ENCODE peak calls at places on chromosomes 16 and 17, in six cellular contexts. One of them, this sample, is unnamed.

GRCh38 chr17:3896108-3897099 is 3.6 kb upstream of the CAMKK1 start:
- DNase-seq in coronary artery: no peak
- DNase-seq in cardiac fibroblast: no peak
- DNase-seq in nephron progenitor cell: no peak
- DNase-seq in GM10248: no peak
- DNase-seq in NB4: no peak
- DNase-seq in this sample: no peak

GRCh38 chr16:69443809-69444611 is 19.6 kb downstream of the CYB5B start:
- DNase-seq in cardiac fibroblast: peak; percentile 55
- DNase-seq in NB4: no peak
- DNase-seq in nephron progenitor cell: no peak
- DNase-seq in GM10248: no peak
- DNase-seq in coronary artery: no peak
- DNase-seq in this sample: no peak

GRCh38 chr17:45155483-45155882 is 6.2 kb upstream of the HEXIM2 start:
- DNase-seq in nephron progenitor cell: no peak
- DNase-seq in coronary artery: no peak
- DNase-seq in GM10248: no peak
- DNase-seq in cardiac fibroblast: no peak
- DNase-seq in NB4: peak; percentile 26
- DNase-seq in this sample: no peak

GRCh38 chr16:57894390-57895080 is 76.4 kb downstream of the CNGB1 start:
- DNase-seq in coronary artery: no peak
- DNase-seq in nephron progenitor cell: no peak
- DNase-seq in cardiac fibroblast: no peak
- DNase-seq in GM10248: no peak
- DNase-seq in NB4: no peak
- DNase-seq in this sample: no peak

GRCh38 chr16:56425439-56425832 is at the start of gene AMFR:
- DNase-seq in NB4: peak; percentile 89
- DNase-seq in nephron progenitor cell: peak; percentile 77
- DNase-seq in GM10248: peak; percentile 93
- DNase-seq in coronary artery: peak; percentile 78
- DNase-seq in cardiac fibroblast: peak; percentile 89
- DNase-seq in this sample: peak; percentile 82

GRCh38 chr16:17780181-17780580 is 309.4 kb upstream of the XYLT1 start:
- DNase-seq in nephron progenitor cell: no peak
- DNase-seq in cardiac fibroblast: no peak
- DNase-seq in NB4: no peak
- DNase-seq in GM10248: no peak
- DNase-seq in coronary artery: no peak
- DNase-seq in this sample: no peak

GRCh38 chr16:51268237-51268636 is 117.2 kb upstream of the SALL1 start:
- DNase-seq in nephron progenitor cell: no peak
- DNase-seq in cardiac fibroblast: no peak
- DNase-seq in coronary artery: peak; percentile 35
- DNase-seq in NB4: no peak
- DNase-seq in GM10248: no peak
- DNase-seq in this sample: no peak

GRCh38 chr17:38608648-38609047 is 2.9 kb upstream of the SRCIN1 start:
- DNase-seq in cardiac fibroblast: no peak
- DNase-seq in coronary artery: no peak
- DNase-seq in nephron progenitor cell: no peak
- DNase-seq in GM10248: no peak
- DNase-seq in NB4: no peak
- DNase-seq in this sample: no peak

DNA sequence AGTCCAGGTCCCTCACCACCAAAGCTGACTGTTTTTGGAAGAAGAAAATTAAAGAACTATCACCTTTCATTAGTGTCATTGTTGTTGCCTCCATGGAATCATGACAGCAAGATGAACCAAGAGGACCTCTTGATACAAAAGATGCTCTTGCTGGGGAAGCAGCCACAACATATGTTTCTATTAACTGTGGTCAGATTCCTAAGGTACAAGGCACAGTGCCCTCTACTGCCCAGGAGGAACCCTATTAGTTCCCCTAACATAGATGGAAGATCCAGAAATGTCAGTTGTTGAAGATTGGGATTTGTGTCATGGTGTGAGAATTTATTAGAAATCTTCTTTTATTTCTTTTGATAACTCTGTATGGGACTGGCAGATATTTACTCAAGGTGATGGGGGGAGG is 188.2 kb upstream of the ANKFN1 start:
- DNase-seq in cardiac fibroblast: no peak
- DNase-seq in NB4: peak; percentile 8
- DNase-seq in nephron progenitor cell: no peak
- DNase-seq in GM10248: no peak
- DNase-seq in coronary artery: no peak
- DNase-seq in this sample: no peak
- TF ChIP-seq CTCF in cardiac fibroblast: no peak
- TF ChIP-seq CTCF in NB4: peak; percentile 11
- TF ChIP-seq CTCF in nephron progenitor cell: no peak
- TF ChIP-seq CTCF in GM10248: no peak
- TF ChIP-seq CTCF in coronary artery: no peak
- TF ChIP-seq CTCF in this sample: no peak

GRCh38 chr17:8095361-8095760 is 7.8 kb upstream of the ALOX12B start:
- DNase-seq in GM10248: no peak
- DNase-seq in NB4: no peak
- DNase-seq in cardiac fibroblast: no peak
- DNase-seq in coronary artery: no peak
- DNase-seq in nephron progenitor cell: no peak
- DNase-seq in this sample: no peak
- TF ChIP-seq CTCF in GM10248: no peak
- TF ChIP-seq CTCF in NB4: no peak
- TF ChIP-seq CTCF in cardiac fibroblast: no peak
- TF ChIP-seq CTCF in coronary artery: no peak
- TF ChIP-seq CTCF in nephron progenitor cell: no peak
- TF ChIP-seq CTCF in this sample: no peak

GRCh38 chr17:41849251-41849990 is 11.8 kb downstream of the KLHL10 start:
- DNase-seq in cardiac fibroblast: no peak
- DNase-seq in GM10248: no peak
- DNase-seq in NB4: no peak
- DNase-seq in coronary artery: no peak
- DNase-seq in nephron progenitor cell: no peak
- DNase-seq in this sample: no peak
- TF ChIP-seq CTCF in cardiac fibroblast: no peak
- TF ChIP-seq CTCF in GM10248: no peak
- TF ChIP-seq CTCF in NB4: no peak
- TF ChIP-seq CTCF in coronary artery: no peak
- TF ChIP-seq CTCF in nephron progenitor cell: no peak
- TF ChIP-seq CTCF in this sample: no peak

GRCh38 chr16:75088226-75088625 is 28.4 kb downstream of the LDHD start:
- DNase-seq in GM10248: no peak
- DNase-seq in cardiac fibroblast: peak; percentile 32
- DNase-seq in NB4: no peak
- DNase-seq in coronary artery: no peak
- DNase-seq in nephron progenitor cell: no peak
- DNase-seq in this sample: no peak

GRCh38 chr16:75085556-75085955 is 31.0 kb downstream of the LDHD start:
- DNase-seq in cardiac fibroblast: no peak
- DNase-seq in nephron progenitor cell: no peak
- DNase-seq in NB4: no peak
- DNase-seq in GM10248: no peak
- DNase-seq in coronary artery: no peak
- DNase-seq in this sample: no peak

GRCh38 chr16:75088934-75089333 is 27.6 kb downstream of the LDHD start:
- DNase-seq in GM10248: no peak
- DNase-seq in coronary artery: no peak
- DNase-seq in nephron progenitor cell: no peak
- DNase-seq in cardiac fibroblast: no peak
- DNase-seq in NB4: no peak
- DNase-seq in this sample: no peak

GRCh38 chr16:75086281-75086680 is 30.3 kb downstream of the LDHD start:
- DNase-seq in cardiac fibroblast: no peak
- DNase-seq in GM10248: no peak
- DNase-seq in nephron progenitor cell: no peak
- DNase-seq in coronary artery: no peak
- DNase-seq in NB4: no peak
- DNase-seq in this sample: no peak

DNA sequence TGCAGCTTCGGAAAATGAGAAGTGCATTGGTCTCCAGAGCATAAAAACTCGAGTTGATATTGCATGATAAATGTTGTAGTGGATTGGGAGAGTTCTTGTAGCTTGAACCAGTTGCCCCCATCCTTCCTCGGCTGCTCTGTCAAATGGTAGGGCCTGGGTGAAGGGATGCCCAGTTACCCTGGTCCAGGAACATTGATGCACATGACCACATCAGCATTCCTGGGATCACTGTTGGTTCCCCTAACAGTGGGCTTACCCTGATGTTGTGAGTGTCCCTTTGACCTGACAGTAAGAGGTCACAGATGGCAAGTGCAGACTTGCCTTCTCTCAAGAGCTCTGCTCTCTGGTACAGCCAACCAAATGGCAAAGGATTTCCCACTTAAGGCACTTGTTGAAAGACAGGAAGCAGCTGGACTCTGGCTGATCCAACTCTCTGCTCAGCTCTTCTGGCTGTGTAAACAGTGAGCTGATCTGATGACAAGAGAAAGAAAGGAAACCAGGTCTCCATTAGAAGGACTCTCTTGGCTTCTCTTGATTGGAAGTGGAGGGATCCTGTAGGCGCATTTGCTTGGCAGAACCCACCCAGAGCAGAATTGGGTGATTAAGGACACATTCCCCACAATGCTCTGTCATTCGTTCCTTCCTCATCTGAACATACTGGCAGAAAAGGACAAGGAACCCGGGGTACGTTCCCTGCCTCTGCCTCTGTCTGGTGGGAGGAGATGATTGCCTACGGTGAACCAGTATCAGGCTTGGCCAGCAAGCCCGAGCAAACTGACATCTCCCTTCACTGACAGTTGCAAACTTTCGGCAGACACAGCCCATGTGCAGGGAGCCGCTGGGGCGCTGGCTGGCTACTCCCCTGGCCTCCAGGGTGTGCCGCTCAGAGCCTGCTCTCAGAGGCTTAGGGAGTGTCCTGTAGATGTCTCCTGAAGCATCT is 29.3 kb downstream of the LDHD start:
- DNase-seq in cardiac fibroblast: peak; percentile 90
- DNase-seq in coronary artery: no peak
- DNase-seq in NB4: peak; percentile 68
- DNase-seq in nephron progenitor cell: no peak
- DNase-seq in GM10248: no peak
- DNase-seq in this sample: no peak
- TF ChIP-seq CTCF in cardiac fibroblast: no peak
- TF ChIP-seq CTCF in coronary artery: no peak
- TF ChIP-seq CTCF in NB4: no peak
- TF ChIP-seq CTCF in nephron progenitor cell: no peak
- TF ChIP-seq CTCF in GM10248: no peak
- TF ChIP-seq CTCF in this sample: no peak

GRCh38 chr16:84505249-84506156 is 1.0 kb upstream of the MEAK7 start:
- DNase-seq in nephron progenitor cell: no peak
- DNase-seq in cardiac fibroblast: no peak
- DNase-seq in NB4: no peak
- DNase-seq in GM10248: no peak
- DNase-seq in coronary artery: no peak
- DNase-seq in this sample: no peak

GRCh38 chr16:84503751-84504395 is 586 bp downstream of the MEAK7 start:
- DNase-seq in nephron progenitor cell: no peak
- DNase-seq in GM10248: no peak
- DNase-seq in cardiac fibroblast: peak; percentile 6
- DNase-seq in coronary artery: no peak
- DNase-seq in NB4: peak; percentile 17
- DNase-seq in this sample: no peak

GRCh38 chr16:84502581-84502980 is 1.9 kb downstream of the MEAK7 start:
- DNase-seq in nephron progenitor cell: no peak
- DNase-seq in cardiac fibroblast: no peak
- DNase-seq in coronary artery: no peak
- DNase-seq in NB4: no peak
- DNase-seq in GM10248: no peak
- DNase-seq in this sample: no peak

GRCh38 chr16:84502075-84502474 is 2.4 kb downstream of the MEAK7 start:
- DNase-seq in coronary artery: no peak
- DNase-seq in nephron progenitor cell: no peak
- DNase-seq in cardiac fibroblast: no peak
- DNase-seq in NB4: peak; percentile 25
- DNase-seq in GM10248: no peak
- DNase-seq in this sample: no peak

DNA sequence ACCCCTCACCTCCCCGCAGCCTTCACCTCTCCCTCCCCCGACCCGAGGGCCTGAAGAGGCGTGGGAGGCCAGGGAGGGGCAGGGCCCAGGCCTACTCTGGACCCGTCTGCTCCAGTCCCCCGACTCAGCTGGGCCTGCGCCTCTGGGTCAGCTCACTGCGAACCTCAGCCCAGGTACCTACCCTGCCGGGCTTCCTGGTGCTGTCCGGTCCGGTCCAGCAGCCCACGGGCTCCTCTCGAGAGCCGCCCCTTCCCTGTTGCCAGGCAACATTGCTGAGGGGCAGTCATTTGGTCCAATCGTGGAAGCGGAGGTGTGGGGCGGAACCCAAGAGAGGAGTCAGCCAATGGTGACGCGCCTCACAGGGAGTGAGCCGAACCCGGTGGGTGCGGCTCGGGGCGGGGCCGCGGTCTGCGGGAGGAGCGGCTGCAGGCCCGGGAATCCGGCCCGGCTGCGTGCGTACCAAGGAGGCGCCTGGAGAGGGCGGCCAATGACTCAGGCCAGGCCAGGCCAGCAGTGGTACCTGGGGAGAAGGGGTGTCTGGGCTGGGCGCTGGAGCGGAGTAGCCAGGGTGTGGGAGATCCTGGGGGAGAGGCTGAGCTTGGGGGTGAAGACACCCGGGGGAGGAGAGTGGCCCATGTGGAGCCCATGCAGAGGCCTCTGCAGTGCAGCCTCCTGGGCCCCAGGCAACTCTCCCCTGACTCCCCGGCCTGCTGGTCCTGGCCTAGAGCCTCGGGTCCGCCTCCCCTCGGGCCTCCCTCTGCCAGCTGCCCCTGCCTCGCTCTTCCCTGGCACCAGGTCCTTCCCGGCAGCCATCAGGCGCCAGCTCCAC is at the start of gene MEAK7:
- DNase-seq in cardiac fibroblast: peak; percentile 99
- DNase-seq in GM10248: peak; percentile 99
- DNase-seq in coronary artery: peak; percentile 100
- DNase-seq in NB4: peak; percentile 98
- DNase-seq in nephron progenitor cell: peak; percentile 99
- DNase-seq in this sample: peak; percentile 97
- TF ChIP-seq CTCF in cardiac fibroblast: no peak
- TF ChIP-seq CTCF in GM10248: no peak
- TF ChIP-seq CTCF in coronary artery: no peak
- TF ChIP-seq CTCF in NB4: no peak
- TF ChIP-seq CTCF in nephron progenitor cell: no peak
- TF ChIP-seq CTCF in this sample: no peak

DNA sequence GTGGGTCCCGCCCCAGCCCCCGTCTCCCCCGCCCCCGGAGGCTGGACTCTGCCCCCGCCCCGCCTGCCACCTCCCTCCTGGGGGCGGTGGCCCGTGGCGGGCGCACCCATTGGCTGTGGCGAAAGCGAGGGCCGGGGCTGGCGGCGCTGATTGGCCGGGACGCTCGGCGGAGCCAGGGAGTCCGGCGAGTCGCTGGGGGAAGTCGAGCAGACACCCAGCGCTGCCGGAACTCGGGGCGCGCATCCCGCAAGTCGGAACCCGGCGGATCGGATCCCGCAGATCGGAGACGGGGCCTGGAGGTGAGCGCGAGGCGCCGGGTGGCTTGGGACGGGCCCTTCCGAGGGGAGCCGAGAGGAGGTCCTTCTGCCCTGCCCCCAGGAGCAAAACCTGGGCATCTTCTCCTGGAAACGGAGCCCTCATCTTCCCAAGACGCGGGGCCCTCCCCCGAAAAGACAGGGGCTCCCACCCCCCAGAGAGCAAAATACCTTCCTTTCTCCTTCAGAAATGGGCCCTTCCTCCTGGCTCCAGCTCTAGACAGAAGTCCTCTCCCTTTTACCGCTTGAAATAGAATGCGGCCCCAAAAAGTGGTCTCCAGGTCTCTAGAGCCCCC is at the start of gene ABAT:
- DNase-seq in NB4: peak; percentile 81
- DNase-seq in nephron progenitor cell: peak; percentile 93
- DNase-seq in GM10248: peak; percentile 98
- DNase-seq in coronary artery: peak; percentile 93
- DNase-seq in cardiac fibroblast: peak; percentile 80
- DNase-seq in this sample: peak; percentile 87
- TF ChIP-seq CTCF in NB4: no peak
- TF ChIP-seq CTCF in nephron progenitor cell: no peak
- TF ChIP-seq CTCF in GM10248: no peak
- TF ChIP-seq CTCF in coronary artery: no peak
- TF ChIP-seq CTCF in cardiac fibroblast: no peak
- TF ChIP-seq CTCF in this sample: no peak